ENCODE peak calls at places on chromosomes 7 and 10, in six cellular contexts. X is gastrocnemius medialis; R is stomach; S is MM.1S; Q is CD8-positive, alpha-beta T cell; I is mucosa of descending colon. T is an unnamed sample. For H3K36me3, the result is how much of the 10 kb centered on the place peaks cover.

GRCh38 chr7:152366662-152367061 is 69.1 kb downstream of the KMT2C start:
- DNase-seq in X (no peak), R (peak), S (no peak), Q (no peak), I (peak), T (peak)

GRCh38 chr7:99579956-99580777 is 17.9 kb upstream of the TMEM225B start:
- DNase-seq in X (no peak), R (no peak), S (peak), Q (peak), I (no peak), T (peak)

GRCh38 chr7:6651866-6652445 is 14.8 kb downstream of the ZNF316 start:
- DNase-seq in X (no peak), R (no peak), S (no peak), Q (no peak), I (no peak), T (no peak)

GRCh38 chr7:41107938-41108448 is 594.9 kb downstream of the INHBA start:
- DNase-seq in X (no peak), R (no peak), S (no peak), Q (no peak), I (no peak), T (no peak)

GRCh38 chr10:127922675-127923366 is 15.9 kb downstream of the PTPRE start:
- DNase-seq in X (peak), R (peak), S (no peak), Q (no peak), I (no peak), T (no peak)

GRCh38 chr10:71807557-71808510 is 34.5 kb upstream of the VSIR start:
- DNase-seq in X (no peak), R (no peak), S (no peak), Q (no peak), I (no peak), T (no peak)

GRCh38 chr7:69776611-69777010 is 178.3 kb downstream of the AUTS2 start:
- DNase-seq in X (no peak), R (no peak), S (no peak), Q (no peak), I (no peak), T (no peak)

GRCh38 chr10:26837139-26837538 is 23.6 kb downstream of the ABI1 start:
- DNase-seq in X (no peak), R (no peak), S (no peak), Q (no peak), I (no peak), T (no peak)

GRCh38 chr10:98404571-98405396 is 10.2 kb downstream of the PYROXD2 start:
- DNase-seq in X (no peak), R (no peak), S (no peak), Q (no peak), I (no peak), T (no peak)

GRCh38 chr7:101814081-101814995 is 3.1 kb upstream of the CUX1 start:
- DNase-seq in X (peak), R (peak), S (peak), Q (peak), I (peak), T (peak)

GRCh38 chr7:36048902-36049240 is 104.2 kb upstream of the EEPD1 start:
- DNase-seq in X (no peak), R (no peak), S (no peak), Q (no peak), I (no peak), T (no peak)

GRCh38 chr7:22435720-22436119 is 64.3 kb downstream of the STEAP1B start:
- DNase-seq in X (no peak), R (no peak), S (no peak), Q (no peak), I (no peak), T (no peak)

GRCh38 chr10:70123817-70124216 is 8.8 kb downstream of the AIFM2 start:
- DNase-seq in X (no peak), R (no peak), S (no peak), Q (no peak), I (no peak), T (no peak)

GRCh38 chr10:121216721-121217181 is 365.6 kb downstream of the WDR11 start:
- DNase-seq in X (peak), R (no peak), S (no peak), Q (no peak), I (no peak), T (no peak)

GRCh38 chr10:3972460-3973366 is 187.7 kb upstream of the KLF6 start:
- DNase-seq in X (no peak), R (no peak), S (no peak), Q (no peak), I (no peak), T (no peak)

GRCh38 chr7:110852156-110852858 is 238.6 kb upstream of the LRRN3 start:
- DNase-seq in X (no peak), R (no peak), S (no peak), Q (no peak), I (no peak), T (no peak)

GRCh38 chr7:64045301-64046040 is at the start of gene ZNF727:
- DNase-seq in X (peak), R (no peak), S (peak), Q (peak), I (peak), T (no peak)

GRCh38 chr7:139648941-139649425 is 125.5 kb downstream of the CLEC2L start:
- DNase-seq in X (no peak), R (peak), S (no peak), Q (no peak), I (peak), T (peak)

GRCh38 chr7:105325225-105325904 is 63.4 kb downstream of the SRPK2 start:
- DNase-seq in X (no peak), R (no peak), S (no peak), Q (no peak), I (no peak), T (no peak)

GRCh38 chr10:59965899-59966650 is 59.7 kb upstream of the CCDC6 start:
- DNase-seq in X (no peak), R (no peak), S (no peak), Q (no peak), I (no peak), T (no peak)

GRCh38 chr7:99768471-99768870 is 15.5 kb downstream of the CYP3A4 start:
- DNase-seq in X (no peak), R (no peak), S (no peak), Q (no peak), I (no peak), T (no peak)

GRCh38 chr10:61164458-61165160 is 220.6 kb upstream of the RHOBTB1 start:
- DNase-seq in X (peak), R (peak), S (no peak), Q (no peak), I (no peak), T (no peak)

GRCh38 chr10:85658518-85658917 is 708.1 kb downstream of the GRID1 start:
- DNase-seq in X (no peak), R (no peak), S (no peak), Q (no peak), I (no peak), T (no peak)

GRCh38 chr10:119209050-119209735 is 1.8 kb downstream of the GRK5 start:
- DNase-seq in X (peak), R (peak), S (no peak), Q (peak), I (no peak), T (peak)

GRCh38 chr7:35593896-35594295 is 101.0 kb downstream of the HERPUD2 start:
- DNase-seq in X (no peak), R (no peak), S (no peak), Q (no peak), I (no peak), T (no peak)

GRCh38 chr7:28759373-28760013 is 198.6 kb downstream of the TRIL start:
- DNase-seq in X (no peak), R (no peak), S (no peak), Q (no peak), I (no peak), T (no peak)

GRCh38 chr7:30789334-30789711 is 18.1 kb downstream of the MINDY4 start:
- DNase-seq in X (no peak), R (no peak), S (no peak), Q (no peak), I (no peak), T (no peak)

GRCh38 chr7:84939888-84940287 is 247.0 kb downstream of the SEMA3D start:
- DNase-seq in X (no peak), R (no peak), S (no peak), Q (no peak), I (no peak), T (peak)

GRCh38 chr7:142542938-142543337 is 206.3 kb upstream of the PRSS1 start:
- DNase-seq in X (no peak), R (no peak), S (no peak), Q (no peak), I (no peak), T (no peak)

GRCh38 chr10:126921974-126922525 is 16.8 kb downstream of the DOCK1 start:
- DNase-seq in X (no peak), R (no peak), S (no peak), Q (no peak), I (no peak), T (no peak)

GRCh38 chr10:97060441-97061084 is 125.2 kb downstream of the SLIT1 start:
- DNase-seq in X (no peak), R (no peak), S (no peak), Q (no peak), I (no peak), T (no peak)

GRCh38 chr10:6195376-6195775 is 7.4 kb upstream of the PFKFB3 start:
- DNase-seq in X (no peak), R (no peak), S (no peak), Q (no peak), I (no peak), T (no peak)

GRCh38 chr7:21365866-21366624 is 61.8 kb upstream of the SP4 start:
- DNase-seq in X (no peak), R (peak), S (no peak), Q (no peak), I (no peak), T (no peak)

GRCh38 chr10:122374859-122375721 is 582 bp downstream of the PLEKHA1 start:
- DNase-seq in X (no peak), R (peak), S (peak), Q (peak), I (peak), T (peak)

DNA sequence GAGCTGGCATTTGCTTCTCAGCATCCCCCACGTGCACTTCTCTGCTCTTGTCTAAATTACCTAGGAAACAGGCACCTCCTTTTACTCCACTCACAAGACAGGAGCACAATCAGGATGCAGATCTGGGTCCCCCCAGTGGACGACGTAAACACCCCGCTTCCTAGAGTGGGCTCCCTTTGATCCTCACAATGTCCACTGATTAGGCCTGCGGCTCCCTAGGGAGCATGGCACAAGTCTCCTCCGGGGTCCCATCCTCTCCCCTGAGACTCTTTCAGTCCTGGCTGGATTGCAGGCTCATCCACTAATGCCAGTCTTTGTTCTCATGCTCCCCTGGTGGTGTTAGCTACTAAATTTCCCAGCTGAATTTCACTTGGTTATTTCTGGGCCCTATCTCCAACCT is 98.3 kb downstream of the GLI3 start:
- DNase-seq in X (no peak), R (no peak), S (no peak), Q (no peak), I (no peak), T (no peak)
- TF ChIP-seq CTCF in X (no peak), R (no peak), S (no peak), Q (no peak), I (no peak), T (no peak)

GRCh38 chr10:1488970-1489548 is 248.3 kb downstream of the ADARB2 start:
- DNase-seq in X (no peak), R (no peak), S (peak), Q (no peak), I (no peak), T (peak)
- H3K4me3 ChIP-seq in X (no peak), R (no peak), S (peak), Q (no peak), I (no peak), T (peak)

GRCh38 chr10:29472268-29473086 is 162.3 kb downstream of the SVIL start:
- DNase-seq in X (no peak), R (no peak), S (no peak), Q (no peak), I (no peak), T (no peak)

GRCh38 chr10:29471483-29471859 is 163.3 kb downstream of the SVIL start:
- DNase-seq in X (no peak), R (no peak), S (no peak), Q (no peak), I (no peak), T (no peak)

GRCh38 chr10:29470843-29471482 is 163.8 kb downstream of the SVIL start:
- DNase-seq in X (no peak), R (no peak), S (no peak), Q (no peak), I (no peak), T (no peak)

GRCh38 chr10:29470355-29470705 is 164.4 kb downstream of the SVIL start:
- DNase-seq in X (no peak), R (no peak), S (no peak), Q (no peak), I (no peak), T (no peak)

DNA sequence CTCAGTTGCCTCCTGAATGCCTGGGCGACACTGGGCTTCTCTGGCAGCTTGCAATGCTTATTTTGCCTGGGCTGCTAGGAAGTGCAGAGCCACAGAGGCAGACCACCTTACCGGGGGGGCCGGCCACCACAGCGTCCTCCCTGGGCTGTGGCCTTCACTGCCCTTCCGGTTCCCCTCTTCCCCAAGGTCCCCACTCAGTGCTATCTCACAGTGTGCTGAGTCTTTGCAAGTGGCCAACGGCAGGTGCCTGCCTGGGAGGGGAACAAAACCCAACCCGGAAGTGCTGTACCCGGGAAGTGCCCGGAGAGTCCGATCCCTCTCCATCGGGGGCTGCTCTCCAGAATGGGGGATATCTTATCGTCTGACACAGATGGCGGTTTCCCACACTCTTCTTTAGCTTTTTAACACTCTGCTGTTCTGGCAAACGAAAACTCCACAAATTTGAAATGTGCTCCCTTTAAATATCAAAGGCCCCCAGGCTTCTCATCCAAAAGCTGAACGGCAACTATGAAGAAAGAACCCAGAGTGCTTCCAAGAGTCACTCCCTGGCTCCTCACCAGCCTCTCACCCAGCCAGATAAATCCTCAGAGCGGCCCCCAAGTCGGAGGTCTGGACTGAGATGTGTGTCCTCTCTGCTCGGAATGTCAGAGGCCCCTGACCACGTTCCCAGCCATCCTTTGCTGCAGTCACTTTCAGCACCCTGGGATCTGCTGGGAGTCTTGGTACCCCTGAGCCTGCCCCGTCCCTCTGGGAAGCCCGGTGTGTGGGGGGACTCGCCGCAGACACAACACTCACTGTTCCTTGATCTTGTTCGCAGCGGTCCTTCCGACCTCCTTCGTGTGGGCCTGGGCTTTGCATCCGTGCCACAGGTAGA is 165.1 kb downstream of the SVIL start:
- DNase-seq in X (no peak), R (no peak), S (no peak), Q (no peak), I (no peak), T (no peak)
- H3K36me3 ChIP-seq in X (under half), R (half or more), S (under half), Q (under half), I (under half), T (under half)

GRCh38 chr10:133083422-133084100 is 4.2 kb upstream of the ADGRA1 start:
- DNase-seq in X (no peak), R (no peak), S (no peak), Q (no peak), I (no peak), T (no peak)

GRCh38 chr10:133087045-133087678 is 562 bp upstream of the ADGRA1 start:
- DNase-seq in X (no peak), R (no peak), S (no peak), Q (no peak), I (no peak), T (no peak)

GRCh38 chr10:133086247-133086646 is 1.5 kb upstream of the ADGRA1 start:
- DNase-seq in X (no peak), R (no peak), S (no peak), Q (no peak), I (no peak), T (no peak)

GRCh38 chr10:133084491-133084890 is 3.2 kb upstream of the ADGRA1 start:
- DNase-seq in X (no peak), R (no peak), S (no peak), Q (no peak), I (no peak), T (no peak)

DNA sequence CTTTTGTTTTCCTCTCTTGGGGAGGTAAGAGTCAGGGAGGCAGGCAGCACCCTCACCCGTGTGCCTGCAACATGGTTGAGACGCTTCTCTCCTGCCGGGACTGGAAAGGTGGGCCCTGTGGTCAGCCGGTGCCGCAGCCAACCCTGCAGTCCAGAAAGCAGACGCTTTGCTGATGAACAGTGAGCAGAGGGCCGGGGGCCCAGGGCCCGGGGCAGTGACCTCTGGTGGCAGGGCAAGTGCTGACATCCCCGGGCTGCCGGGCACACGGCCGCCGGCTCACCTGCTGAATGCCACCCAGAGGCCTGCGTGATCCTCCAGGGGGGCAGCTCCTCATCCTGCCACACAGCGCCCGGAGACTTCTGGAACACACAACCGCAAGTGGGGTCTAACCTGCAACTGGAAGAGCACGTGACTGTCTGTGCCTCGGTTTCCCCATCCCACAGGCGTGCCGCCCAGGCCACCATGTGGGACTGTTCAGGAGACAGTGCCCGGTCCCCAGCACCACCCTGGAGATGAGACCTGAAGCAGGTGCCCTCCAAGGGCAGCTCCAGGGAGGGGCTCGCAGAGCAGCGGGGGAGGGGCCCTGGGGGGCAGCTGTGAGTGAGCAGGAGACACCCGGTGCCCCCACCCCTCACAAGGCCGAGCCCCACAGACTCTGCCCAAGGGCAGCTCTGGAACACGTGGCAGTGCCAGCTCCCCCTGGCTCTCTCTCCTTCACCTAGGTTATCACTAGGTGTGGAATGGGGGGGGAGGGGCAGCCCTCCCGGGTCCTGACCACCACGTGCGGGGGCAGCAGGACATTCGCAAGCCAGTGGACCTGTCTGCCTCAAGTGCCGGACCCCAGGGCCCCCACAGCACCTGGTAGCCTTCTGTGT is 2.2 kb upstream of the ADGRA1 start:
- DNase-seq in X (no peak), R (no peak), S (no peak), Q (no peak), I (no peak), T (no peak)
- TF ChIP-seq CTCF in X (no peak), R (no peak), S (no peak), Q (no peak), I (no peak), T (no peak)

GRCh38 chr10:112827951-112828350 is 122.1 kb upstream of the TCF7L2 start:
- DNase-seq in X (no peak), R (no peak), S (no peak), Q (no peak), I (no peak), T (no peak)

GRCh38 chr10:112834661-112835060 is 115.4 kb upstream of the TCF7L2 start:
- DNase-seq in X (no peak), R (no peak), S (no peak), Q (no peak), I (no peak), T (no peak)

GRCh38 chr10:112832361-112832878 is 117.6 kb upstream of the TCF7L2 start:
- DNase-seq in X (no peak), R (no peak), S (no peak), Q (no peak), I (no peak), T (no peak)

GRCh38 chr10:112832959-112833358 is 117.1 kb upstream of the TCF7L2 start:
- DNase-seq in X (no peak), R (no peak), S (no peak), Q (no peak), I (no peak), T (no peak)

DNA sequence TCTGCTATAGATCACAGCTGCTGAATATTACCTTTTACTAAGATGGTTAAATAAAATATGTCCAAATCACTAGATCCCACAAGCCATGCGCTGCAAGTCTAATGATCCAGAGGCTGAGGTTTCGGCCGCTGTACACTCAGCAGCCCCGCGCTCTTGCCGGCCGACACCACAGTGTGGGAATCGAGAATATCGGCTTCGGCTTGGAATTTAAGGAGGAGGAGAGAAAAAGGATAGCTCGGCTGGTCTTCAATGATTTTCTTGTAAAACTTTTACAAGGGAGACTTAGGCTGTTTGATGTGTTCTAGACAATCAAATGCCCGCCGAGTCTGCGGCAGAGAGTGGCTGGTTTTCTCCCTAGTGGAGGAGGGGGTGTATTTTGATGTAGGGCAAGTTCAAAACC is 118.2 kb upstream of the TCF7L2 start:
- DNase-seq in X (no peak), R (no peak), S (no peak), Q (no peak), I (no peak), T (no peak)
- H3K4me3 ChIP-seq in X (no peak), R (no peak), S (no peak), Q (no peak), I (no peak), T (no peak)